ENCODE peak calls at places on chromosome 17, in four cellular contexts. J, G, E and H are unnamed samples.
A peak's percentile ranks its signal among the peaks of the same experiment; 100 is the strongest.

GRCh38 chr17:13359774-13360173 is 242.0 kb downstream of the HS3ST3A1 start:
- DNase-seq in J (no peak), G (no peak), E (no peak), H (no peak)

GRCh38 chr17:67585077-67585602 is 132.6 kb upstream of the NOL11 start:
- DNase-seq in J (peak; percentile 40), G (no peak), E (peak; percentile 22), H (no peak)

GRCh38 chr17:60065136-60065535 is 13.6 kb downstream of the HEATR6 start:
- DNase-seq in J (peak; percentile 65), G (no peak), E (no peak), H (no peak)

GRCh38 chr17:28119049-28119448 is 76.6 kb downstream of the NLK start:
- DNase-seq in J (no peak), G (no peak), E (no peak), H (no peak)

GRCh38 chr17:48175692-48176450 is 68.3 kb downstream of the SNX11 start:
- DNase-seq in J (peak; percentile 30), G (no peak), E (no peak), H (no peak)

GRCh38 chr17:72349011-72349410 is 228.2 kb downstream of the SOX9 start:
- DNase-seq in J (no peak), G (no peak), E (no peak), H (no peak)

GRCh38 chr17:29341726-29342125 is 47.8 kb upstream of the NUFIP2 start:
- DNase-seq in J (peak; percentile 16), G (no peak), E (no peak), H (peak; percentile 94)

GRCh38 chr17:68431661-68432071 is 25.6 kb downstream of the WIPI1 start:
- DNase-seq in J (peak; percentile 23), G (no peak), E (peak; percentile 59), H (peak; percentile 12)

GRCh38 chr17:73592531-73592961 is 51.7 kb downstream of the SDK2 start:
- DNase-seq in J (no peak), G (no peak), E (no peak), H (no peak)

GRCh38 chr17:75069783-75070182 is 18.0 kb upstream of the SLC16A5 start:
- DNase-seq in J (no peak), G (no peak), E (no peak), H (no peak)

GRCh38 chr17:43723697-43724359 is 34.8 kb downstream of the SOST start:
- DNase-seq in J (peak; percentile 70), G (no peak), E (peak; percentile 49), H (peak; percentile 19)

GRCh38 chr17:42754782-42755181 is 6.2 kb upstream of the RAMP2 start:
- DNase-seq in J (peak; percentile 41), G (no peak), E (no peak), H (no peak)

GRCh38 chr17:7620835-7621234 is 6.1 kb upstream of the FXR2 start:
- DNase-seq in J (no peak), G (no peak), E (no peak), H (no peak)

GRCh38 chr17:32356750-32357149 is 6.8 kb downstream of the ZNF207 start:
- DNase-seq in J (no peak), G (no peak), E (no peak), H (peak; percentile 71)

GRCh38 chr17:32361270-32361669 is 11.3 kb downstream of the ZNF207 start:
- DNase-seq in J (no peak), G (no peak), E (no peak), H (no peak)

GRCh38 chr17:32355649-32356377 is 5.9 kb downstream of the ZNF207 start:
- DNase-seq in J (no peak), G (no peak), E (no peak), H (peak; percentile 20)

GRCh38 chr17:32357615-32358014 is 7.7 kb downstream of the ZNF207 start:
- DNase-seq in J (no peak), G (no peak), E (no peak), H (no peak)

GRCh38 chr17:32356378-32356743 is 6.4 kb downstream of the ZNF207 start:
- DNase-seq in J (no peak), G (no peak), E (no peak), H (no peak)
- H3K27ac ChIP-seq in J (no peak overlapping the region), G (no peak overlapping the region), E (no peak overlapping the region), H (no peak overlapping the region)

GRCh38 chr17:79985361-79985760 is 50.3 kb downstream of the TBC1D16 start:
- DNase-seq in J (no peak), G (no peak), E (no peak), H (no peak)
- H3K79me1 ChIP-seq in J (peaks cover 38% of the 10 kb centered on the region), G (peaks cover 5% of the 10 kb centered on the region), E (peaks cover 7% of the 10 kb centered on the region), H (peaks cover 5% of the 10 kb centered on the region)

DNA sequence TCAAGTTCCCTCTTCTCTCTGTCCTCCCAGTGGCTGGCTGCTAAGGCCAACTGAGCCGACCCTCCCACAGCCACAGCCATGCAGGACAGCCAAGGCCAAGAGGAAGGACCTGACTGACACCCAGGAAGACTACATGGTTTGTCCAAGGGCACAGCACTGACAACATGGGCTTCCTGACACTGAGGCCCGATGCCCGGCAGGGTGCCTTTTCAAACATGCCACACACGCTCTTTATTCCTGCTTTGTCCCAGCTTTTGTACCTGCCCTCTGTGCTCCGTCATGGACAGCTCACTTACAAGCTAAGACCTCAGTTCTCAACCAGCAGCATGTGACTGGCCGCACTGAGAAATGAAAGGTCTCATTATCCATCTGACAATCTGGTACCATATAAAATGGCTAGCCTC is 45.8 kb downstream of the TEX2 start:
- DNase-seq in J (no peak), G (no peak), E (no peak), H (no peak)
- H3K27ac ChIP-seq in J (peak overlapping the region; percentile 17), G (no peak overlapping the region), E (no peak overlapping the region), H (peak overlapping the region; percentile 2)

GRCh38 chr17:18084256-18084655 is 3.5 kb upstream of the DRG2 start:
- DNase-seq in J (no peak), G (no peak), E (no peak), H (peak; percentile 55)

GRCh38 chr17:18076941-18077340 is 10.8 kb upstream of the DRG2 start:
- DNase-seq in J (peak; percentile 19), G (no peak), E (no peak), H (no peak)

GRCh38 chr17:18074566-18075272 is 13.0 kb upstream of the DRG2 start:
- DNase-seq in J (no peak), G (no peak), E (no peak), H (no peak)

DNA sequence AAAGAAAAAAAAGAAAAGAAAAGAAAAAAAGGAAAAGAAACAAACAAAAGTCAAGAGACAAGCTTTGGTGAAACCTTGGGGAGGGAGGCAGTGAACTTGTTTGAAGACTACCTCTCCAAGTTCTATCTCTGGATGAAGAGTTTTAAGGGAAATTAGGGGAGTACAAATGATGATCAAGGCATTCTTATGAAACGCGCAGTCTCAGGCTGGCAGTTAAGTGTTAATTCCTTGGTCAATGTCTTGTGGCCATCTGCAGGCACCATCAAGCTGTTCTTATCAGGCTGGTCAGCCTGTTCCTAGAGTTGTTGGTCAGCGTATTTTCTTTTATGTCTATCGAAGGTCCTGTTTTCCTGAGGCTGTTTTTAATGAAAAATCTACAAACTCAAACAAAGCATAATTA is 8.2 kb upstream of the DRG2 start:
- DNase-seq in J (no peak), G (no peak), E (no peak), H (no peak)
- H3K79me1 ChIP-seq in J (no peaks in the 10 kb centered on the region), G (no peaks in the 10 kb centered on the region), E (no peaks in the 10 kb centered on the region), H (no peaks in the 10 kb centered on the region)

GRCh38 chr17:61129876-61130275 is 269.8 kb upstream of the TBX2 start:
- DNase-seq in J (peak; percentile 68), G (no peak), E (no peak), H (no peak)
- H3K27ac ChIP-seq in J (no peak overlapping the region), G (no peak overlapping the region), E (no peak overlapping the region), H (no peak overlapping the region)

DNA sequence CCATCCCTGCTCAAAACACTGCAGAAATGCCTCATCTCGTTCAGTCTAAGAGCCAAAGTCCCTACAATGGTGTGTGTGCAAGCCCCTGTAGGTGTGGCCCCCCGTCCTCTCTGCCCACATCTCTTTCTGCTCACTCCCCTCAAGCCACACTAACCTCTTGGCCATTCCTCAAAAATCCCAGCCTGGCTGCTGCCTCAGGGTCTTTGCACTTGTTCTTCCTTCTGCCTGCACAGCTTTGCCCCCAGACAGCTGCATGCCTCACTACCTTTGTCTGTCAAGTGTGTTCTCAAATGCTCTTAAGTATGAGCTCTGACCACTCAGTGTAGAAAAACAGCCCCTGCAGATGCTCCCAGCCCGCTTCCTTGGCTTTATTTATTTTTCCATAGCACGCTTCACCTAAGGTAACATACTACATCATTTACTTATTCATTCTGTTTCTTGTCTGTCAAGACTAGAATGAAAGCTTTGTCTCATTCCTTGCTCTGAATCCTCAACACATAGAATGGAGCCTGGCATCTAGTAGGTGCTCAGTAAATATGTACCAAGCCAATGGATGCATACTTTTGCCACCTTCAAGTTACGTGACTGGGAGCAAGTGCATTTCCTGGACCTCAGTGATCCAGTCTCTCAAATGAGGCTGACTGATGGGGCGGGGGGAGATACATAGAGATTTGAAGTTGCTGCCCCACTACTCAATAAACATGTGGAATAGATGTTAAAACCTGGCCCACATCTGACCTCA is 38.1 kb downstream of the RAI1 start:
- DNase-seq in J (no peak), G (no peak), E (no peak), H (no peak)
- H3K79me1 ChIP-seq in J (peaks cover 93% of the 10 kb centered on the region), G (peaks cover 26% of the 10 kb centered on the region), E (no peaks in the 10 kb centered on the region), H (peaks cover 13% of the 10 kb centered on the region)